ENCODE peak calls at places on chromosomes 5 and 9, in four cellular contexts. Z is astrocyte, F is omental fat pad, X is colonic mucosa. I is an unnamed sample.
A peak's percentile ranks its signal among the peaks of the same experiment; 100 is the strongest.

GRCh38 chr9:3751125-3751758 is 225.4 kb upstream of the RFX3 start:
- DNase-seq in F (no peak), X (no peak), Z (peak; percentile 82), I (no peak)

GRCh38 chr5:60366489-60366888 is 333.5 kb downstream of the DEPDC1B start:
- DNase-seq in F (no peak), X (no peak), Z (peak; percentile 3), I (no peak)

GRCh38 chr5:81768960-81769452 is 18.1 kb upstream of the SSBP2 start:
- DNase-seq in Z (peak; percentile 87), F (no peak), X (no peak), I (no peak)

GRCh38 chr5:43063731-43064171 is 23.6 kb upstream of the ANXA2R start:
- DNase-seq in X (no peak), Z (no peak), F (no peak), I (no peak)

GRCh38 chr9:100472268-100472667 is 681 bp upstream of the TMEFF1 start:
- DNase-seq in Z (no peak), X (no peak), F (no peak), I (no peak)

GRCh38 chr9:21988056-21988990 is 5.9 kb downstream of the CDKN2A start:
- DNase-seq in X (no peak), F (no peak), Z (no peak), I (no peak)

GRCh38 chr9:18238752-18239151 is 235.2 kb upstream of the ADAMTSL1 start:
- DNase-seq in X (no peak), F (no peak), Z (peak; percentile 56), I (no peak)

GRCh38 chr5:63963080-63963735 is 963 bp upstream of the HTR1A start:
- DNase-seq in X (peak; percentile 51), F (no peak), Z (peak; percentile 39), I (peak; percentile 70)

GRCh38 chr5:42026446-42026845 is 101.4 kb downstream of the FBXO4 start:
- DNase-seq in X (no peak), Z (no peak), F (no peak), I (no peak)

GRCh38 chr5:16582081-16582480 is 34.7 kb downstream of the RETREG1 start:
- DNase-seq in F (no peak), X (no peak), Z (no peak), I (no peak)

GRCh38 chr5:52560366-52560765 is 227.3 kb upstream of the ITGA1 start:
- DNase-seq in X (no peak), F (no peak), Z (no peak), I (no peak)

GRCh38 chr5:112338681-112339337 is 80.3 kb downstream of the EPB41L4A start:
- DNase-seq in Z (peak; percentile 35), X (no peak), F (no peak), I (no peak)

GRCh38 chr5:128881609-128882008 is 83.7 kb upstream of the SLC27A6 start:
- DNase-seq in X (no peak), Z (no peak), F (no peak), I (no peak)

GRCh38 chr5:40273936-40274335 is 405.8 kb upstream of the PTGER4 start:
- DNase-seq in X (no peak), F (no peak), Z (no peak), I (no peak)

GRCh38 chr9:6907772-6908381 is 150.1 kb downstream of the KDM4C start:
- DNase-seq in Z (no peak), F (no peak), X (no peak), I (peak; percentile 18)

GRCh38 chr9:73151653-73152382 is at the start of gene ANXA1:
- DNase-seq in X (peak; percentile 34), F (no peak), Z (peak; percentile 87), I (no peak)

GRCh38 chr5:142697356-142697807 is 11.5 kb upstream of the FGF1 start:
- DNase-seq in Z (peak; percentile 14), F (no peak), X (no peak), I (no peak)

GRCh38 chr9:77449177-77450092 is 198.7 kb downstream of the GNA14 start:
- DNase-seq in Z (peak; percentile 97), X (no peak), F (no peak), I (no peak)

GRCh38 chr5:100517301-100517974 is 17.7 kb upstream of the FAM174A start:
- DNase-seq in X (peak; percentile 34), F (no peak), Z (no peak), I (no peak)

GRCh38 chr5:38718874-38719391 is 126.9 kb upstream of the OSMR start:
- DNase-seq in X (no peak), Z (no peak), F (no peak), I (no peak)

GRCh38 chr9:109868222-109868621 is 88.2 kb downstream of the PALM2AKAP2 start:
- DNase-seq in X (no peak), F (no peak), Z (peak; percentile 74), I (no peak)

GRCh38 chr9:70192707-70193106 is 66.1 kb upstream of the SMC5 start:
- DNase-seq in Z (no peak), X (no peak), F (no peak), I (no peak)

GRCh38 chr5:173849908-173850307 is 38.2 kb upstream of the CPEB4 start:
- DNase-seq in X (no peak), Z (no peak), F (no peak), I (no peak)

GRCh38 chr9:2229109-2229733 is 214.1 kb downstream of the SMARCA2 start:
- DNase-seq in F (no peak), X (no peak), Z (no peak), I (no peak)

GRCh38 chr9:21607576-21607975 is 125.5 kb upstream of the IFNE start:
- DNase-seq in X (no peak), Z (peak; percentile 59), F (no peak), I (no peak)

GRCh38 chr9:136397643-136398042 is 2.3 kb downstream of the SNAPC4 start:
- DNase-seq in Z (no peak), X (no peak), F (no peak), I (no peak)
- TF ChIP-seq CTCF in Z (no peak), X (no peak), F (no peak), I (no peak)

GRCh38 chr5:20335978-20336377 is 348.0 kb upstream of the CDH18 start:
- DNase-seq in X (no peak), Z (no peak), F (no peak), I (no peak)
- TF ChIP-seq CTCF in X (no peak), Z (no peak), F (no peak), I (no peak)

GRCh38 chr5:149732500-149733128 is 2.5 kb downstream of the PPARGC1B start:
- DNase-seq in F (no peak), Z (no peak), X (peak; percentile 82), I (no peak)

GRCh38 chr5:149731617-149732400 is 1.7 kb downstream of the PPARGC1B start:
- DNase-seq in F (peak; percentile 79), X (peak; percentile 96), Z (peak; percentile 74), I (peak; percentile 40)

GRCh38 chr5:149729150-149729549 is 960 bp upstream of the PPARGC1B start:
- DNase-seq in F (no peak), Z (no peak), X (no peak), I (no peak)

GRCh38 chr5:149731332-149731616 is 1.2 kb downstream of the PPARGC1B start:
- DNase-seq in F (no peak), X (no peak), Z (no peak), I (peak; percentile 8)

DNA sequence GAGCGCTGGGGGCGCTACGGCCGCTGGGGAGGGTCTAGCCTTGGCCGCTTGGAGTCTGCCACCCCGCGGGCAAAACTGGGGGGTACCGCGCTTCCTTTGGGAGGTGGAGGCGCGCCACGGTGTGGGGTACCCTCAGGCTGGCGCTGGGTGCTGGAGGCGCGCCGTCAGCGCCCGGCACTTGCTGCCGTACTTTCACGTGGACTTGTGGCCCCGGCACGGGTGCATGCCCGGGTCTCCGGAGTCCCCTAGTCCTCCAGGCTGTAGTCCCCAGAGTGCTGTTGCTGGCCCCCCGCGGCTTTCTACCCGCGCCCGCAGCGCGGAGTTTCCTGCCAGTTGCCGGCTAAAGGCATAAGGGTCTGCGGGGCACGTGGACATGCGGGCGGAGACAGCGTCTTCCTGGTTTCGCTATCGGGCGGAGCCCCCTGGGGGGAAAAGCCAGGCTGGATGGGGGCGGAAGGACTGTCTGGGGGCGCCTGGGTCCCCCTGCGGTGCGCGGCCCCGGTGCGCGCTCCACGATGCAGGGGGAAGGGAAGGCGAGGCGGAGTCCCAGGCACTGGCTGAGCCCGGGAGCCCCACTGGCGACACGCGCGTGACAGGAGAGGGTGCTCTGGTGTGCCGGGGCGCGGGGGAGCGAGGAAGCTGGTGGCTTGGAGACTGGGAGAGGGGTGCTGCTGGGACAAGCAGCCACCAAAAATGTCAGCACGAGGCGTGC is 666 bp downstream of the PPARGC1B start:
- DNase-seq in X (peak; percentile 70), F (no peak), Z (peak; percentile 8), I (peak; percentile 40)
- TF ChIP-seq CTCF in X (no peak), F (no peak), Z (no peak), I (no peak)

GRCh38 chr9:93121316-93122241 is 12.5 kb downstream of the NINJ1 start:
- DNase-seq in F (peak; percentile 21), Z (no peak), X (no peak), I (no peak)

GRCh38 chr9:93119703-93119952 is 14.4 kb downstream of the NINJ1 start:
- DNase-seq in F (no peak), Z (no peak), X (no peak), I (no peak)

GRCh38 chr9:93120846-93121315 is 13.2 kb downstream of the NINJ1 start:
- DNase-seq in F (peak; percentile 19), X (no peak), Z (no peak), I (no peak)

GRCh38 chr9:93118863-93119702 is 15.0 kb downstream of the NINJ1 start:
- DNase-seq in X (no peak), F (peak; percentile 22), Z (no peak), I (no peak)

DNA sequence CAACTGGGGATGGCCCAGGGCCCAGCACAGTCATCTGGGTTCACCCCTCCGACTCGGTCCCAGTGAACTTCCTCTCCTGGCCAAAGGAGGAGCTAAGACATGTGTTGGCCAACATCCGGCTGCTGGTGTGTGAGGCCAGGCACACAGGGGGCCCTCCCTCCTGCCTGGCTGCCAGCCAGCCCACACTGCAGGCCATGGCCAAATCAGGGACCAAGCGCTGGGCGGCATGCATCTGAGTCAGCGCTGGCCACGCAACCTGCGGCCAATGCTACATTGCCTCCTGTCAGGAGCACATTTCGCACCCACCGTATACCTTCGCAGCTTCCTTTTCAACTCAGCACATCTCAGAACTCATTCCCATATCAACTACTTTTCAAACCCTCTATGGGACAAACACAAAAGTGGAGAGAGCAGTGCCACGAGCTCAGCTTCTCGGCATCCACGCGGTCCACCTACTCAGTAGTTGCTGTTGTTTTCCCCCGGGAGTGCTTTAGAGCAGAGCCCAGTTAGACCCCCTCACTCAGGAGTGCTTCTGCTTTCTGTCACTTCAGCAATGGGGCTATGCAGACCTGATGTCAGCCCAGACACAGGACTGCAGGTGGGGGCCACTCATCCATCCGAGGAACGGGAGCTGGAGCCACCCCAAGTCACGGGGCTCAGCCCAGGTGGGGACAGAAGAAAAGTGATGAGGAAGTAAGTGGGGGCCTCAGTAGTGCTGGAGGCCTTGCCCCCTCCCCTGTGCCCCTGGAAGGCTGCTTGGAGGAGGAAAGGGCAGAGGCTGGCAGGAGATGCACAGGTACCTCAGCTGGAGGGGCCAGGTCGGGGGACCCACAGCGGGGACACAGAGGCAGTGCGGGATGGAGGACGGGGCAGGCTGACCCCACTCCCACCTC is 13.9 kb downstream of the NINJ1 start:
- DNase-seq in X (peak; percentile 72), Z (peak; percentile 91), F (peak; percentile 89), I (no peak)
- TF ChIP-seq CTCF in X (no peak), Z (peak; percentile 9), F (no peak), I (no peak)

GRCh38 chr9:123365287-123365880 is 9.4 kb downstream of the CRB2 start:
- DNase-seq in Z (no peak), X (no peak), F (no peak), I (no peak)
- TF ChIP-seq CTCF in Z (peak; percentile 28), X (no peak), F (no peak), I (peak; percentile 46)